ENCODE peak calls at places on chromosomes 4 and X, in ten cellular contexts. J is left kidney; F is retinal pigment epithelial cell; V is stimulated activated CD8-positive, alpha-beta memory T cell treated with anti-CD3 and anti-CD28 coated beads, Interleukin-4, amount 100 ng/mL, for 24 hours; L is skeletal muscle cell; S is endothelial cell; D is KG1; A is SK-N-SH; H is EH; B is renal cortical epithelial cell. Y is an unnamed sample.

GRCh38 chrX:29419774-29420553 is 795.4 kb upstream of the MAGEB2 start:
- DNase-seq in J (no peak), F (peak; percentile 78), V (no peak), L (no peak), S (no peak), D (no peak), A (no peak), H (no peak), B (no peak), Y (no peak)

GRCh38 chr4:52659722-52660261 is 691 bp upstream of the USP46 start:
- DNase-seq in J (peak; percentile 66), F (no peak), V (no peak), L (no peak), S (peak; percentile 42), D (no peak), A (peak; percentile 70), H (peak; percentile 41), B (no peak), Y (peak; percentile 61)

GRCh38 chr4:7699040-7699439 is 240.6 kb downstream of the AFAP1 start:
- DNase-seq in J (peak; percentile 25), F (no peak), V (no peak), L (peak; percentile 68), S (no peak), D (no peak), A (peak; percentile 54), H (peak; percentile 95), B (no peak), Y (no peak)

GRCh38 chr4:36414248-36414647 is 132.8 kb downstream of the DTHD1 start:
- DNase-seq in J (peak; percentile 6), F (no peak), V (no peak), L (no peak), S (no peak), D (no peak), A (no peak), H (no peak), B (peak; percentile 4), Y (no peak)

GRCh38 chr4:22014222-22014741 is 65.7 kb upstream of the KCNIP4 start:
- DNase-seq in J (no peak), F (no peak), V (no peak), L (no peak), S (no peak), D (no peak), A (no peak), H (peak; percentile 55), B (no peak), Y (no peak)

GRCh38 chr4:107519057-107519456 is 201.0 kb downstream of the PAPSS1 start:
- DNase-seq in J (peak; percentile 26), F (peak; percentile 7), V (no peak), L (no peak), S (peak; percentile 33), D (no peak), A (peak; percentile 25), H (peak; percentile 17), B (peak; percentile 42), Y (no peak)

GRCh38 chr4:185728886-185729285 is 83.1 kb downstream of the SORBS2 start:
- DNase-seq in J (no peak), F (no peak), V (no peak), L (no peak), S (no peak), D (no peak), A (no peak), H (no peak), B (no peak), Y (no peak)

GRCh38 chrX:133923113-133923512 is 62.3 kb downstream of the GPC3 start:
- DNase-seq in J (peak; percentile 35), F (no peak), V (no peak), L (no peak), S (no peak), D (no peak), A (no peak), H (peak; percentile 48), B (no peak), Y (no peak)

GRCh38 chr4:80017125-80017854 is 55.7 kb downstream of the ANTXR2 start:
- DNase-seq in J (no peak), F (no peak), V (no peak), L (peak; percentile 87), S (no peak), D (no peak), A (no peak), H (peak; percentile 88), B (peak; percentile 85), Y (no peak)